ENCODE peak calls at places on chromosome 1, in eight cellular contexts. One of them, this sample, is unnamed. For H3K27me3, H3K4me1 and H3K36me3, the result is how much of the 10 kb centered on the place peaks cover.

GRCh38 chr1:227654431-227654830 is 80.7 kb downstream of the JMJD4 start:
- DNase-seq in neural progenitor cell: no peak
- DNase-seq in CD8-positive, alpha-beta memory T cell: no peak
- DNase-seq in fibroblast of lung: peak
- DNase-seq in left ventricle myocardium inferior: no peak
- DNase-seq in BE2C: no peak
- DNase-seq in HCT116: no peak
- DNase-seq in pancreas: no peak
- DNase-seq in this sample: no peak

GRCh38 chr1:42312576-42313212 is 22.3 kb downstream of the FOXJ3 start:
- DNase-seq in neural progenitor cell: no peak
- DNase-seq in CD8-positive, alpha-beta memory T cell: no peak
- DNase-seq in fibroblast of lung: no peak
- DNase-seq in left ventricle myocardium inferior: no peak
- DNase-seq in BE2C: no peak
- DNase-seq in HCT116: no peak
- DNase-seq in pancreas: no peak
- DNase-seq in this sample: no peak

GRCh38 chr1:173580081-173580480 is 22.8 kb downstream of the SLC9C2 start:
- DNase-seq in neural progenitor cell: no peak
- DNase-seq in CD8-positive, alpha-beta memory T cell: no peak
- DNase-seq in fibroblast of lung: no peak
- DNase-seq in left ventricle myocardium inferior: no peak
- DNase-seq in BE2C: no peak
- DNase-seq in HCT116: no peak
- DNase-seq in pancreas: no peak
- DNase-seq in this sample: no peak

GRCh38 chr1:172585861-172586260 is 52.9 kb downstream of the SUCO start:
- DNase-seq in neural progenitor cell: no peak
- DNase-seq in CD8-positive, alpha-beta memory T cell: no peak
- DNase-seq in fibroblast of lung: no peak
- DNase-seq in left ventricle myocardium inferior: no peak
- DNase-seq in BE2C: no peak
- DNase-seq in HCT116: no peak
- DNase-seq in pancreas: no peak
- DNase-seq in this sample: no peak

GRCh38 chr1:42777860-42778259 is 6.9 kb upstream of the TMEM269 start:
- DNase-seq in neural progenitor cell: peak
- DNase-seq in CD8-positive, alpha-beta memory T cell: no peak
- DNase-seq in fibroblast of lung: peak
- DNase-seq in left ventricle myocardium inferior: no peak
- DNase-seq in BE2C: peak
- DNase-seq in HCT116: no peak
- DNase-seq in pancreas: no peak
- DNase-seq in this sample: no peak

GRCh38 chr1:119438761-119439160 is 23.8 kb downstream of the HSD3B2 start:
- DNase-seq in neural progenitor cell: no peak
- DNase-seq in CD8-positive, alpha-beta memory T cell: no peak
- DNase-seq in fibroblast of lung: no peak
- DNase-seq in left ventricle myocardium inferior: no peak
- DNase-seq in BE2C: no peak
- DNase-seq in HCT116: no peak
- DNase-seq in pancreas: no peak
- DNase-seq in this sample: no peak

GRCh38 chr1:34162852-34163766 is 1.9 kb downstream of the CSMD2 start:
- DNase-seq in neural progenitor cell: peak
- DNase-seq in CD8-positive, alpha-beta memory T cell: no peak
- DNase-seq in fibroblast of lung: peak
- DNase-seq in left ventricle myocardium inferior: peak
- DNase-seq in BE2C: peak
- DNase-seq in HCT116: peak
- DNase-seq in pancreas: peak
- DNase-seq in this sample: peak

GRCh38 chr1:205287076-205287475 is 34.5 kb downstream of the NUAK2 start:
- DNase-seq in neural progenitor cell: no peak
- DNase-seq in CD8-positive, alpha-beta memory T cell: no peak
- DNase-seq in fibroblast of lung: no peak
- DNase-seq in left ventricle myocardium inferior: no peak
- DNase-seq in BE2C: no peak
- DNase-seq in HCT116: no peak
- DNase-seq in pancreas: no peak
- DNase-seq in this sample: no peak

GRCh38 chr1:158146165-158146564 is 34.5 kb upstream of the CD1D start:
- DNase-seq in neural progenitor cell: no peak
- DNase-seq in CD8-positive, alpha-beta memory T cell: no peak
- DNase-seq in fibroblast of lung: peak
- DNase-seq in left ventricle myocardium inferior: no peak
- DNase-seq in BE2C: no peak
- DNase-seq in HCT116: no peak
- DNase-seq in pancreas: no peak
- DNase-seq in this sample: no peak

GRCh38 chr1:204349602-204350001 is 10.1 kb downstream of the PLEKHA6 start:
- DNase-seq in neural progenitor cell: no peak
- DNase-seq in CD8-positive, alpha-beta memory T cell: no peak
- DNase-seq in fibroblast of lung: no peak
- DNase-seq in left ventricle myocardium inferior: no peak
- DNase-seq in BE2C: no peak
- DNase-seq in HCT116: no peak
- DNase-seq in pancreas: no peak
- DNase-seq in this sample: no peak

GRCh38 chr1:156162430-156163037 is 9.1 kb downstream of the SEMA4A start:
- DNase-seq in neural progenitor cell: no peak
- DNase-seq in CD8-positive, alpha-beta memory T cell: no peak
- DNase-seq in fibroblast of lung: no peak
- DNase-seq in left ventricle myocardium inferior: peak
- DNase-seq in BE2C: peak
- DNase-seq in HCT116: no peak
- DNase-seq in pancreas: no peak
- DNase-seq in this sample: no peak

GRCh38 chr1:109391161-109391556 is 6.6 kb downstream of the SORT1 start:
- DNase-seq in neural progenitor cell: no peak
- DNase-seq in CD8-positive, alpha-beta memory T cell: no peak
- DNase-seq in fibroblast of lung: peak
- DNase-seq in left ventricle myocardium inferior: no peak
- DNase-seq in BE2C: no peak
- DNase-seq in HCT116: no peak
- DNase-seq in pancreas: no peak
- DNase-seq in this sample: no peak

GRCh38 chr1:204241050-204241449 is 27.3 kb upstream of the GOLT1A start:
- DNase-seq in neural progenitor cell: no peak
- DNase-seq in CD8-positive, alpha-beta memory T cell: no peak
- DNase-seq in fibroblast of lung: no peak
- DNase-seq in left ventricle myocardium inferior: no peak
- DNase-seq in BE2C: no peak
- DNase-seq in HCT116: no peak
- DNase-seq in pancreas: no peak
- DNase-seq in this sample: no peak

GRCh38 chr1:228938248-228938891 is 203.1 kb downstream of the RHOU start:
- DNase-seq in neural progenitor cell: no peak
- DNase-seq in CD8-positive, alpha-beta memory T cell: no peak
- DNase-seq in fibroblast of lung: no peak
- DNase-seq in left ventricle myocardium inferior: no peak
- DNase-seq in BE2C: no peak
- DNase-seq in HCT116: no peak
- DNase-seq in pancreas: no peak
- DNase-seq in this sample: peak

GRCh38 chr1:5725406-5725805 is 266.8 kb downstream of the NPHP4 start:
- DNase-seq in neural progenitor cell: no peak
- DNase-seq in CD8-positive, alpha-beta memory T cell: peak
- DNase-seq in fibroblast of lung: no peak
- DNase-seq in left ventricle myocardium inferior: no peak
- DNase-seq in BE2C: no peak
- DNase-seq in HCT116: no peak
- DNase-seq in pancreas: no peak
- DNase-seq in this sample: no peak

GRCh38 chr1:65395887-65396612 is 24.4 kb upstream of the LEPR start:
- DNase-seq in neural progenitor cell: no peak
- DNase-seq in CD8-positive, alpha-beta memory T cell: no peak
- DNase-seq in fibroblast of lung: no peak
- DNase-seq in left ventricle myocardium inferior: no peak
- DNase-seq in BE2C: no peak
- DNase-seq in HCT116: no peak
- DNase-seq in pancreas: no peak
- DNase-seq in this sample: no peak

GRCh38 chr1:87140831-87141540 is 187.7 kb upstream of the LMO4 start:
- DNase-seq in neural progenitor cell: no peak
- DNase-seq in CD8-positive, alpha-beta memory T cell: no peak
- DNase-seq in fibroblast of lung: no peak
- DNase-seq in left ventricle myocardium inferior: no peak
- DNase-seq in BE2C: no peak
- DNase-seq in HCT116: no peak
- DNase-seq in pancreas: no peak
- DNase-seq in this sample: no peak

GRCh38 chr1:11692899-11693590 is 1.5 kb downstream of the DRAXIN start:
- DNase-seq in neural progenitor cell: peak
- DNase-seq in CD8-positive, alpha-beta memory T cell: peak
- DNase-seq in fibroblast of lung: peak
- DNase-seq in left ventricle myocardium inferior: no peak
- DNase-seq in BE2C: no peak
- DNase-seq in HCT116: peak
- DNase-seq in pancreas: no peak
- DNase-seq in this sample: peak

GRCh38 chr1:111140680-111140967 is 601 bp downstream of the CEPT1 start:
- DNase-seq in neural progenitor cell: peak
- DNase-seq in CD8-positive, alpha-beta memory T cell: no peak
- DNase-seq in fibroblast of lung: peak
- DNase-seq in left ventricle myocardium inferior: no peak
- DNase-seq in BE2C: no peak
- DNase-seq in HCT116: no peak
- DNase-seq in pancreas: no peak
- DNase-seq in this sample: no peak

GRCh38 chr1:109133815-109134214 is 19.9 kb downstream of the ELAPOR1 start:
- DNase-seq in neural progenitor cell: no peak
- DNase-seq in CD8-positive, alpha-beta memory T cell: no peak
- DNase-seq in fibroblast of lung: no peak
- DNase-seq in left ventricle myocardium inferior: peak
- DNase-seq in BE2C: no peak
- DNase-seq in HCT116: no peak
- DNase-seq in pancreas: peak
- DNase-seq in this sample: no peak

GRCh38 chr1:162388615-162389014 is 7.1 kb downstream of the C1orf226 start:
- DNase-seq in neural progenitor cell: no peak
- DNase-seq in CD8-positive, alpha-beta memory T cell: no peak
- DNase-seq in fibroblast of lung: no peak
- DNase-seq in left ventricle myocardium inferior: no peak
- DNase-seq in BE2C: no peak
- DNase-seq in HCT116: no peak
- DNase-seq in pancreas: no peak
- DNase-seq in this sample: no peak

GRCh38 chr1:69568435-69569280 is 936 bp downstream of the LRRC7 start:
- DNase-seq in neural progenitor cell: peak
- DNase-seq in CD8-positive, alpha-beta memory T cell: no peak
- DNase-seq in fibroblast of lung: no peak
- DNase-seq in left ventricle myocardium inferior: no peak
- DNase-seq in BE2C: peak
- DNase-seq in HCT116: no peak
- DNase-seq in pancreas: no peak
- DNase-seq in this sample: no peak

GRCh38 chr1:69567847-69568434 is at the start of gene LRRC7:
- DNase-seq in neural progenitor cell: peak
- DNase-seq in CD8-positive, alpha-beta memory T cell: no peak
- DNase-seq in fibroblast of lung: no peak
- DNase-seq in left ventricle myocardium inferior: peak
- DNase-seq in BE2C: peak
- DNase-seq in HCT116: no peak
- DNase-seq in pancreas: no peak
- DNase-seq in this sample: no peak

GRCh38 chr1:69569281-69569970 is 1.7 kb downstream of the LRRC7 start:
- DNase-seq in neural progenitor cell: peak
- DNase-seq in CD8-positive, alpha-beta memory T cell: no peak
- DNase-seq in fibroblast of lung: no peak
- DNase-seq in left ventricle myocardium inferior: no peak
- DNase-seq in BE2C: no peak
- DNase-seq in HCT116: no peak
- DNase-seq in pancreas: no peak
- DNase-seq in this sample: no peak

GRCh38 chr1:69572921-69573320 is 5.2 kb downstream of the LRRC7 start:
- DNase-seq in neural progenitor cell: no peak
- DNase-seq in CD8-positive, alpha-beta memory T cell: no peak
- DNase-seq in fibroblast of lung: no peak
- DNase-seq in left ventricle myocardium inferior: no peak
- DNase-seq in BE2C: no peak
- DNase-seq in HCT116: no peak
- DNase-seq in pancreas: no peak
- DNase-seq in this sample: no peak

GRCh38 chr1:69569983-69570755 is 2.4 kb downstream of the LRRC7 start:
- DNase-seq in neural progenitor cell: peak
- DNase-seq in CD8-positive, alpha-beta memory T cell: no peak
- DNase-seq in fibroblast of lung: no peak
- DNase-seq in left ventricle myocardium inferior: no peak
- DNase-seq in BE2C: no peak
- DNase-seq in HCT116: no peak
- DNase-seq in pancreas: no peak
- DNase-seq in this sample: no peak
- H3K27me3 ChIP-seq in neural progenitor cell: half or more
- H3K27me3 ChIP-seq in CD8-positive, alpha-beta memory T cell: under half
- H3K27me3 ChIP-seq in fibroblast of lung: under half
- H3K27me3 ChIP-seq in left ventricle myocardium inferior: half or more
- H3K27me3 ChIP-seq in BE2C: under half
- H3K27me3 ChIP-seq in HCT116: under half
- H3K27me3 ChIP-seq in pancreas: under half
- H3K27me3 ChIP-seq in this sample: under half

GRCh38 chr1:224392411-224393249 is 36.0 kb downstream of the CNIH4 start:
- DNase-seq in neural progenitor cell: no peak
- DNase-seq in CD8-positive, alpha-beta memory T cell: no peak
- DNase-seq in fibroblast of lung: peak
- DNase-seq in left ventricle myocardium inferior: no peak
- DNase-seq in BE2C: no peak
- DNase-seq in HCT116: no peak
- DNase-seq in pancreas: no peak
- DNase-seq in this sample: no peak
- H3K4me1 ChIP-seq in neural progenitor cell: under half
- H3K4me1 ChIP-seq in CD8-positive, alpha-beta memory T cell: under half
- H3K4me1 ChIP-seq in fibroblast of lung: under half
- H3K4me1 ChIP-seq in left ventricle myocardium inferior: under half
- H3K4me1 ChIP-seq in BE2C: under half
- H3K4me1 ChIP-seq in HCT116: under half
- H3K4me1 ChIP-seq in pancreas: under half
- H3K4me1 ChIP-seq in this sample: under half

GRCh38 chr1:2272686-2273400 is 44.7 kb downstream of the SKI start:
- DNase-seq in neural progenitor cell: no peak
- DNase-seq in CD8-positive, alpha-beta memory T cell: no peak
- DNase-seq in fibroblast of lung: no peak
- DNase-seq in left ventricle myocardium inferior: no peak
- DNase-seq in BE2C: peak
- DNase-seq in HCT116: no peak
- DNase-seq in pancreas: no peak
- DNase-seq in this sample: no peak
- H3K36me3 ChIP-seq in neural progenitor cell: under half
- H3K36me3 ChIP-seq in CD8-positive, alpha-beta memory T cell: under half
- H3K36me3 ChIP-seq in fibroblast of lung: under half
- H3K36me3 ChIP-seq in left ventricle myocardium inferior: under half
- H3K36me3 ChIP-seq in BE2C: under half
- H3K36me3 ChIP-seq in HCT116: under half
- H3K36me3 ChIP-seq in pancreas: under half
- H3K36me3 ChIP-seq in this sample: under half

DNA sequence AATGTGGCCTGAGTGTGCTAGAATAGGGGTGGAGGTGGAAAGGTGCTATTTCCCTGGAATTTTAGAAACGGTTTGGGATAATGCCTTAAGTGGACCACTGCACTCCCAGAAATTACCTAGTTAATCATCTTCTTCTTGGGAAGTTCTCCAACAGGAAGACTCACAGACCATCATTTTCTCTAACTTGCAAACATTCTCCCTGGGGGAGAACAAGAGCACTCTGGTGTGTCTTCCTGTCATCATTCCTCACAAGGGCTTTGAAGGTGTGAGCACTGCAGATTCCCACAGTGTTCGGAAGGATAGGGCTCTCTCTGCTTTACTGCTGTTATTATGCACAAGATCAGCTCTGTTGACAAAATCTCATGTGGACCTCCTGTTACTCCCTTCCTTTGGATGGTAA is 54.9 kb upstream of the TSPAN2 start:
- DNase-seq in neural progenitor cell: no peak
- DNase-seq in CD8-positive, alpha-beta memory T cell: no peak
- DNase-seq in fibroblast of lung: no peak
- DNase-seq in left ventricle myocardium inferior: no peak
- DNase-seq in BE2C: no peak
- DNase-seq in HCT116: no peak
- DNase-seq in pancreas: no peak
- DNase-seq in this sample: no peak
- H3K27me3 ChIP-seq in neural progenitor cell: under half
- H3K27me3 ChIP-seq in CD8-positive, alpha-beta memory T cell: under half
- H3K27me3 ChIP-seq in fibroblast of lung: under half
- H3K27me3 ChIP-seq in left ventricle myocardium inferior: under half
- H3K27me3 ChIP-seq in BE2C: under half
- H3K27me3 ChIP-seq in HCT116: under half
- H3K27me3 ChIP-seq in pancreas: under half
- H3K27me3 ChIP-seq in this sample: under half